ENCODE peak calls at places on chromosomes 6 and 20, in nine cellular contexts. Y is vagina, G is adrenal gland, W is body of pancreas, R is A549, D is sigmoid colon, V is Peyer's patch, N is uterus, J is transverse colon. S is an unnamed sample.

GRCh38 chr20:64146301-64146935 is 17.8 kb upstream of the MYT1 start:
- DNase-seq in G (no peak), N (no peak), R (no peak), J (no peak), D (peak), W (peak), V (no peak), Y (no peak), S (no peak)

GRCh38 chr6:1679691-1680068 is 70.0 kb downstream of the FOXC1 start:
- DNase-seq in W (no peak), J (no peak), Y (no peak), G (no peak), D (no peak), R (no peak), V (no peak), N (no peak), S (no peak)

GRCh38 chr6:72363844-72364740 is 257.8 kb upstream of the KCNQ5 start:
- DNase-seq in G (no peak), D (no peak), Y (no peak), R (peak), J (no peak), W (no peak), V (no peak), N (no peak), S (no peak)

GRCh38 chr6:31559958-31560696 is 12.0 kb upstream of the LTA start:
- DNase-seq in V (peak), W (no peak), G (peak), R (peak), D (peak), Y (no peak), J (peak), N (peak), S (no peak)

GRCh38 chr6:170405311-170405975 is 98.9 kb downstream of the FAM120B start:
- DNase-seq in V (no peak), W (no peak), R (no peak), Y (no peak), D (no peak), G (no peak), J (no peak), N (no peak), S (no peak)

GRCh38 chr6:167920165-167920564 is 77.3 kb upstream of the KIF25 start:
- DNase-seq in V (no peak), R (no peak), N (no peak), J (no peak), Y (no peak), W (no peak), D (no peak), G (no peak), S (no peak)

GRCh38 chr6:26493258-26493657 is 6.8 kb upstream of the BTN1A1 start:
- DNase-seq in Y (no peak), W (no peak), D (no peak), R (peak), G (no peak), J (no peak), V (no peak), N (no peak), S (peak)

GRCh38 chr20:33554914-33555420 is 65.1 kb downstream of the CBFA2T2 start:
- DNase-seq in D (no peak), N (no peak), G (no peak), J (no peak), V (no peak), R (peak), Y (no peak), W (peak), S (peak)

GRCh38 chr6:149834513-149835481 is 29.4 kb downstream of the LRP11 start:
- DNase-seq in V (peak), R (peak), Y (no peak), J (peak), N (peak), D (no peak), G (peak), W (peak), S (peak)

GRCh38 chr20:5535211-5535756 is 214.9 kb upstream of the SHLD1 start:
- DNase-seq in G (no peak), D (no peak), J (no peak), R (peak), Y (no peak), N (no peak), W (no peak), V (no peak), S (peak)

GRCh38 chr6:4055420-4056041 is 23.4 kb downstream of the FAM217A start:
- DNase-seq in J (peak), Y (no peak), R (peak), D (no peak), V (peak), W (peak), G (no peak), N (no peak), S (peak)

GRCh38 chr6:35485402-35485877 is 11.4 kb downstream of the TEAD3 start:
- DNase-seq in R (no peak), Y (no peak), J (peak), G (no peak), N (peak), D (peak), W (no peak), V (peak), S (no peak)

GRCh38 chr20:44571367-44571766 is 11.0 kb upstream of the PKIG start:
- DNase-seq in G (no peak), D (no peak), N (no peak), W (no peak), R (no peak), V (no peak), Y (no peak), J (no peak), S (no peak)

GRCh38 chr20:62814060-62814708 is 2.7 kb upstream of the COL9A3 start:
- DNase-seq in Y (no peak), D (no peak), J (no peak), V (no peak), R (no peak), G (no peak), W (no peak), N (no peak), S (no peak)

GRCh38 chr6:46772754-46773153 is 20.4 kb upstream of the MEP1A start:
- DNase-seq in J (peak), N (no peak), R (no peak), V (peak), D (no peak), W (no peak), G (peak), Y (no peak), S (no peak)

GRCh38 chr6:31940256-31940664 is 5.6 kb upstream of the CFB start:
- DNase-seq in V (no peak), J (no peak), W (no peak), G (no peak), R (no peak), N (no peak), Y (no peak), D (no peak), S (no peak)

GRCh38 chr20:2757001-2757400 is 43.4 kb downstream of the CPXM1 start:
- DNase-seq in R (no peak), N (no peak), G (no peak), Y (peak), V (peak), W (no peak), J (no peak), D (no peak), S (no peak)

GRCh38 chr6:97401533-97401932 is 118.5 kb upstream of the MMS22L start:
- DNase-seq in W (no peak), V (no peak), D (no peak), R (no peak), G (no peak), N (no peak), J (no peak), Y (no peak), S (no peak)

GRCh38 chr20:47233333-47234188 is 122.9 kb downstream of the ZMYND8 start:
- DNase-seq in V (no peak), G (no peak), D (no peak), N (no peak), Y (no peak), R (no peak), W (no peak), J (no peak), S (no peak)

GRCh38 chr20:47237715-47238114 is 118.8 kb downstream of the ZMYND8 start:
- DNase-seq in W (no peak), V (no peak), N (no peak), R (no peak), G (no peak), D (no peak), Y (no peak), J (no peak), S (no peak)

GRCh38 chr20:47236639-47236900 is 119.9 kb downstream of the ZMYND8 start:
- DNase-seq in G (no peak), J (no peak), R (no peak), D (no peak), Y (no peak), V (no peak), N (no peak), W (no peak), S (no peak)

GRCh38 chr20:47235111-47235510 is 121.4 kb downstream of the ZMYND8 start:
- DNase-seq in D (no peak), W (no peak), J (no peak), Y (no peak), N (no peak), R (no peak), G (no peak), V (no peak), S (no peak)

GRCh38 chr20:47235853-47236638 is 120.5 kb downstream of the ZMYND8 start:
- DNase-seq in D (no peak), J (no peak), V (no peak), R (no peak), W (no peak), Y (no peak), N (no peak), G (no peak), S (no peak)
- TF ChIP-seq POLR2A in D (no peak), J (no peak), V (no peak), R (no peak), W (no peak), Y (no peak), N (no peak), G (no peak), S (no peak)

GRCh38 chr6:151408858-151409257 is 17.5 kb upstream of the ZBTB2 start:
- DNase-seq in R (no peak), W (no peak), Y (no peak), D (no peak), V (no peak), G (no peak), N (no peak), J (no peak), S (no peak)

GRCh38 chr6:151399679-151400078 is 8.3 kb upstream of the ZBTB2 start:
- DNase-seq in Y (no peak), J (no peak), D (no peak), V (no peak), G (no peak), R (no peak), W (no peak), N (no peak), S (no peak)

GRCh38 chr6:151402228-151402627 is 10.9 kb upstream of the ZBTB2 start:
- DNase-seq in D (no peak), G (no peak), W (no peak), V (no peak), N (no peak), R (no peak), Y (no peak), J (no peak), S (no peak)

GRCh38 chr6:151400473-151400872 is 9.1 kb upstream of the ZBTB2 start:
- DNase-seq in J (no peak), G (no peak), Y (no peak), W (no peak), V (no peak), R (no peak), N (no peak), D (no peak), S (no peak)

DNA sequence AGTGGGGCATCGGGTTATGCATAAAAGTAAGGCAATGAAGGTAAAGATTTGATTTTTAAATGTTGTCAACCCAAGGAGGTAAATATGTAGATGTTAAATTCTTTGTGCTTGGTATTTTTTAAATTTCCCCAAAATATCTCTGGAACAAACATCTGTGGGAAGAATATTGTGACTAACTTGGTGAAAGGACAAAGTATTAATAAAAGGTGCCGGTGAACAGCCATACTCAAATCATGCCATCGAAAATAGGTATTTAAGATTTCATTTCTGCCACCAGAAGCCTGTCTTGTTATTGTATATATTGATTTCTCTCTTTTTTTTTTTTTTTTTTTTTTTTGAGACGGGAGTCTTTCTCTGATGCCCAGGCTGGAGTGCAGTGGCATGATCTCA is 12.6 kb upstream of the ZBTB2 start:
- DNase-seq in J (no peak), V (no peak), N (no peak), R (no peak), Y (no peak), D (no peak), G (no peak), W (no peak), S (no peak)
- TF ChIP-seq POLR2A in J (no peak), V (no peak), N (no peak), R (no peak), Y (no peak), D (no peak), G (no peak), W (no peak), S (no peak)

DNA sequence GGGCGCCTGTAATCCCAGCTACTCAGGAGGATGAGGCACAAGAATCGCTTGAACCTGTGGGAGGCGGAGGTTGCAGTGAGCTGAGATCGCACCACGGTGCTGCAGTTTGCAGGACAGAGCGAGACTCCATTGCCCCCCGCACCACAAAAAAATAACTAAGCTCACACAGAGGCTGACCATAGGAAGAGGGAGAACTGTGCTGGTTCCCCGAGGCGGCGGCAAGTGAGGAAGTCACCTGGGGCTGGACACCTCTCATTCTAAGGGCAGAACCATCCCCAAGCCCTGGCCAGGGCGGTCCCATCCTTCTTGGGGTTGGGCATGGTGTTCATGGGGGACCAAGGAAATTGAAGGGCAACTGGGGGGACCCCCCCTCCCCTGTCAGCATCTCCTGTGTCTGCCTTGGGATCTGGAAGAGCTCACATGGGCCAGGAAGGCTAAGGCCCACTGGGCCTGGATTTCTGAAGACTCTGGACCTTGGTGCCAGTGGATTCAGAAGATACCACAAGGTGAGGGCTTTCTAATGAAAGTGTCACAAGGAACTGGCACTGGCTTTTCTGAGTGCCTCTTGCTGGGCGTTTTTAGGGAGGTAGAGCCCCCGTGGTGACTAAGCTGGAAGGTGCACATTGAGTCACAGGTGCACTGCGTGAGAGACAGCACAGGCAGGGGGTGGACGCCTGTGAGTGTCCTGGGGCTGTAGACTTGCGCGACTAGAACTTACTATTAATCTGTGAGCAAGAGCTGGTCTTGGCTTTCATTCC is 11.5 kb downstream of the IRF4 start:
- DNase-seq in D (no peak), W (no peak), Y (no peak), J (no peak), G (no peak), V (no peak), R (no peak), N (no peak), S (no peak)
- TF ChIP-seq POLR2A in D (no peak), W (no peak), Y (no peak), J (no peak), G (no peak), V (no peak), R (no peak), N (no peak), S (no peak)

GRCh38 chr6:84408028-84408427 is 180.6 kb upstream of the CEP162 start:
- DNase-seq in N (no peak), G (no peak), Y (no peak), V (no peak), R (no peak), D (no peak), J (no peak), W (no peak), S (no peak)
- TF ChIP-seq POLR2A in N (no peak), G (no peak), Y (no peak), V (no peak), R (no peak), D (no peak), J (no peak), W (no peak), S (no peak)

GRCh38 chr6:70413114-70413828 is at the start of gene FAM135A:
- DNase-seq in V (peak), R (peak), Y (peak), W (peak), G (peak), D (peak), J (peak), N (peak), S (peak)
- TF ChIP-seq POLR2A in V (peak), R (peak), Y (no peak), W (peak), G (peak), D (peak), J (peak), N (peak), S (peak)

GRCh38 chr20:34955232-34956040 is at the start of the genes GSS and MYH7B:
- DNase-seq in V (peak), G (peak), W (peak), Y (peak), R (peak), N (peak), D (peak), J (peak), S (peak)
- TF ChIP-seq POLR2A in V (peak), G (peak), W (peak), Y (no peak), R (peak), N (peak), D (peak), J (peak), S (peak)

S was measured in erythroblast.